ENCODE peak calls at places on chromosomes 12 and 14, in ten cellular contexts. K, C, R, G, X, O, N, F, J and Y are unnamed samples.

GRCh38 chr14:92938890-92939671 is 16.1 kb downstream of the CHGA start:
- DNase-seq in R (no peak), J (no peak), C (no peak), O (no peak), G (no peak), X (no peak), F (no peak), N (no peak), K (no peak), Y (no peak)

GRCh38 chr12:131208425-131208824 is 254.7 kb downstream of the ADGRD1 start:
- DNase-seq in N (no peak), G (no peak), X (no peak), J (no peak), O (no peak), C (no peak), R (no peak), F (peak; percentile 60), K (no peak), Y (no peak)

GRCh38 chr12:96075560-96075959 is 40.2 kb upstream of the LTA4H start:
- DNase-seq in C (no peak), N (no peak), X (no peak), F (no peak), G (no peak), O (no peak), J (no peak), K (no peak), R (no peak), Y (no peak)

GRCh38 chr12:93884794-93885460 is 207.8 kb downstream of the CRADD start:
- DNase-seq in C (no peak), R (no peak), X (no peak), G (no peak), J (no peak), O (no peak), N (no peak), K (no peak), F (peak; percentile 70), Y (no peak)

GRCh38 chr14:21300892-21301291 is 21.0 kb downstream of the RPGRIP1 start:
- DNase-seq in F (peak; percentile 84), X (peak; percentile 48), G (no peak), J (no peak), N (peak; percentile 9), O (no peak), C (no peak), K (peak; percentile 40), R (no peak), Y (no peak)

GRCh38 chr12:110224379-110225304 is 56.4 kb upstream of the ATP2A2 start:
- DNase-seq in J (no peak), X (no peak), N (no peak), C (no peak), K (peak; percentile 81), F (no peak), R (no peak), G (peak; percentile 91), O (peak; percentile 93), Y (no peak)

GRCh38 chr12:117120787-117121186 is 21.6 kb upstream of the TESC start:
- DNase-seq in K (peak; percentile 37), J (no peak), O (no peak), X (no peak), G (no peak), F (peak; percentile 58), C (no peak), R (no peak), N (no peak), Y (no peak)

GRCh38 chr12:93174048-93174447 is 203.7 kb upstream of the NUDT4 start:
- DNase-seq in X (no peak), J (no peak), F (no peak), O (peak; percentile 87), N (no peak), R (no peak), G (no peak), C (no peak), K (no peak), Y (no peak)

GRCh38 chr12:11755311-11755930 is 105.9 kb downstream of the ETV6 start:
- DNase-seq in G (no peak), F (no peak), K (peak; percentile 34), C (no peak), X (no peak), J (no peak), O (no peak), R (no peak), N (no peak), Y (no peak)

GRCh38 chr12:11756022-11756421 is 106.5 kb downstream of the ETV6 start:
- DNase-seq in K (no peak), F (no peak), N (no peak), R (no peak), G (no peak), X (no peak), J (no peak), O (no peak), C (no peak), Y (no peak)

GRCh38 chr12:11757095-11757494 is 107.6 kb downstream of the ETV6 start:
- DNase-seq in X (no peak), O (no peak), G (no peak), K (no peak), C (no peak), R (no peak), N (no peak), F (no peak), J (no peak), Y (no peak)

GRCh38 chr12:11757531-11757930 is 108.1 kb downstream of the ETV6 start:
- DNase-seq in J (no peak), K (no peak), F (no peak), X (peak; percentile 41), O (no peak), G (no peak), C (no peak), N (no peak), R (no peak), Y (no peak)

GRCh38 chr12:11756523-11756922 is 107.0 kb downstream of the ETV6 start:
- DNase-seq in J (no peak), C (no peak), O (no peak), G (no peak), N (no peak), R (no peak), K (no peak), X (no peak), F (no peak), Y (no peak)
- H3K27ac ChIP-seq in J (peak overlapping the region; percentile 90), C (no peak overlapping the region), O (no peak overlapping the region), G (no peak overlapping the region), N (no peak overlapping the region), R (peak overlapping the region; percentile 50), K (no peak overlapping the region), X (peak overlapping the region; percentile 74), F (no peak overlapping the region), Y (peak overlapping the region; percentile 96)

GRCh38 chr12:88579572-88579940 is 715 bp downstream of the KITLG start:
- DNase-seq in C (peak; percentile 59), F (peak; percentile 78), J (no peak), N (no peak), R (peak; percentile 47), X (peak; percentile 56), K (peak; percentile 52), O (no peak), G (peak; percentile 49), Y (no peak)

GRCh38 chr12:88578274-88578673 is 2.0 kb downstream of the KITLG start:
- DNase-seq in R (no peak), F (peak; percentile 65), N (no peak), J (no peak), X (no peak), C (no peak), G (peak; percentile 58), K (no peak), O (no peak), Y (no peak)

GRCh38 chr12:88577537-88577936 is 2.7 kb downstream of the KITLG start:
- DNase-seq in F (no peak), R (no peak), G (peak; percentile 60), C (no peak), X (no peak), N (no peak), O (no peak), J (no peak), K (peak; percentile 36), Y (no peak)

GRCh38 chr12:88579941-88580871 is at the start of gene KITLG:
- DNase-seq in X (peak; percentile 89), G (peak; percentile 91), K (peak; percentile 89), C (peak; percentile 80), O (peak; percentile 91), N (no peak), R (peak; percentile 82), F (peak; percentile 97), J (peak; percentile 8), Y (peak; percentile 84)

DNA sequence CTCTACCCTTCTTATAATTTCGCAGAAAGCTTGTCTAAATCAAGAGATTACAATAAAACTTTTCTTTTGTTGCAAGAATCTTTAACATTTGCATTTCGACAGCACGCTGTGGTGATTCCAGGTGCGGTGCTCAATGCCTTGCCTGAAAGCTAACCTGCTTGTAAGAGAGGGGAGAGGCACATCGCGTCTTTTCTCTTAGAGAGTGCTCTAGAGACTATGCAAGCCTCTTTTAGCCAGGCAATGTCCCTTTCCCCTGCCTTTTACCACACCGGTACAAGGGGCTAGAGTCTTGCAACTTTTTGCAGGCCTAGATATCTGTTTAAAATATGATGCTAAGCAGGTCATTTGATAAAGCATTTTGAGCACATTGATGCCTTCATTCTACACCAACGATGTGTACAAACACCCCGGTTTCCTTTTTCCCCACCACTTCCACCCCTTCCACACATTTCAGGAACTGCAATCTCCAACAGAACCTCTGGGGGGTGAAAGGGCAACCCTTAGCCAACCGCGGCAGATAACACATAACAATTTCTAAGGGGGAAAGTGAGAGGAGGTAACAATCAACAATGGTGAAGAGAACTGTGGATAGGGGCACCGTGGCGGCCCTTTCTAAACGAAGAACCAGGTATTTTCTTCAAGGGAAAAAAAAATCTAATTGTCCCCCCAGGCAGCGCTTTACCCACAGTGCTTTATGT is 1.3 kb downstream of the KITLG start:
- DNase-seq in R (peak; percentile 11), K (peak; percentile 39), X (peak; percentile 43), O (no peak), C (no peak), F (peak; percentile 85), N (no peak), J (no peak), G (peak; percentile 57), Y (no peak)
- TF ChIP-seq CTCF in R (peak; percentile 41), K (peak; percentile 32), X (peak; percentile 60), O (peak; percentile 59), C (peak; percentile 31), F (peak; percentile 72), N (no peak), J (peak; percentile 38), G (peak; percentile 56), Y (peak; percentile 13)

GRCh38 chr12:54355104-54355815 is 9.0 kb downstream of the GPR84 start:
- DNase-seq in K (no peak), N (no peak), J (no peak), O (no peak), C (no peak), X (no peak), R (no peak), F (peak; percentile 72), G (no peak), Y (no peak)

GRCh38 chr12:54350743-54351142 is 13.5 kb downstream of the GPR84 start:
- DNase-seq in N (no peak), O (no peak), R (no peak), C (no peak), K (no peak), J (no peak), F (no peak), X (no peak), G (no peak), Y (no peak)

GRCh38 chr12:54352022-54352531 is 12.2 kb downstream of the GPR84 start:
- DNase-seq in G (no peak), X (peak; percentile 30), C (no peak), N (no peak), J (no peak), O (peak; percentile 62), K (peak; percentile 69), F (peak; percentile 93), R (peak; percentile 46), Y (no peak)

GRCh38 chr12:54356228-54356627 is 8.1 kb downstream of the GPR84 start:
- DNase-seq in N (no peak), C (no peak), F (no peak), G (no peak), O (no peak), J (no peak), K (no peak), R (no peak), X (no peak), Y (no peak)

DNA sequence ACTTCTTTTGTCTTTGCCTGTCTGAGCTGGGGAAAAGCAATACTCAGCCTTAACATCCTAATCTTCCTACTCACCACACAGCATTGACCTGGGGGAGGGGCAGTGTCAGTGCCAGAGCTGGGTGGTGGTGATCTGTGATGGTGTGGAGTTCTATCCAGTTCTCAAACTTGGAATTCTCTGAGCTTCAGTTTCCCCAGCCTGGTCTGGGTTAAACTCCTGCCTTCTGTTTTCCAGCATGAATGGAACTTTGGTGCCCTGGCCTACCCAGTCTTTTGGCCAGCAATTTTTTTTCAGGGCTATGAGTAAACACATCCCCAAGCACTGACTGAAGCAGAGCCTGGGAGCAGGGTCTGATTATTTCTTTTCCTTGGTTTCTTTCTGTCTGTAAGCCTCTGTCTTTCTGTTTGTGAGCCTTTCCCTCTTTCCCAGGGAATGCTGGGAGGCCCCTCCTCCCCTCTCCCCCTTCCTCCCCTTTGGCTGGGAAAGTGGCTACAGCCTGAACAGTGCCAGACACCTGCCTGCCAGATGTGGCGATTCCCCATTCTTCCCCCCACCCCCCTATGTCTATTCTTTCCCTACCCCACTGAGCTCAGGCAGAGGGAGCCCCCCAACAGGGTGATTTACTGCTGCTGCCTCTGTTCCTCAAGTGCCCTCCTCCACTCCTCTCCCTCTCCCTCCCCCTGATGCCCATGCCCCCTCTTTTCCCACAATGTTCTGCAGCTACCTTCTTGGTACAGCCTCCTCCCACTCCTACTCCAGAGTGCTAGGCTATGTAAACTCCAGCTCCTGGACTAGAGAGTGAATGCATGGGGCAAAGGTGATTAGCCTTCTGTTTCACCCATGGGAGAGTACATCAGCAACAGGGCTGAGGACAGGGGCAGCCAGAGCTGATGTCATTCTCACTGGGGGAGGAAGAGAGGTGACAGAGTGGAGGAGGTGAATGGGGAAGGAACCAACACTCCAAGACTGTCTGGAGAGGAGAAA is 11.1 kb downstream of the GPR84 start:
- DNase-seq in K (no peak), G (no peak), C (no peak), O (peak; percentile 71), X (no peak), F (peak; percentile 78), J (no peak), N (no peak), R (no peak), Y (no peak)
- H3K4me3 ChIP-seq in K (no peak overlapping the region), G (no peak overlapping the region), C (no peak overlapping the region), O (no peak overlapping the region), X (no peak overlapping the region), F (peak overlapping the region; percentile 53), J (no peak overlapping the region), N (no peak overlapping the region), R (no peak overlapping the region), Y (no peak overlapping the region)

GRCh38 chr12:6998708-6999451 is 19.4 kb downstream of the LPCAT3 start:
- DNase-seq in C (no peak), K (no peak), J (no peak), R (peak; percentile 25), N (no peak), F (no peak), X (no peak), O (no peak), G (no peak), Y (no peak)
- H3K27ac ChIP-seq in C (no peak overlapping the region), K (no peak overlapping the region), J (no peak overlapping the region), R (peak overlapping the region; percentile 67), N (no peak overlapping the region), F (no peak overlapping the region), X (no peak overlapping the region), O (no peak overlapping the region), G (no peak overlapping the region), Y (no peak overlapping the region)